ENCODE peak calls at places on chromosomes 11 and 22, in six cellular contexts. O is CD4-positive, CD25-positive, alpha-beta regulatory T cell; S is colonic mucosa; B is upper lobe of right lung; Q is adrenal gland; V is A673. A is an unnamed sample. For H3K36me3, the result is how much of the 10 kb centered on the place peaks cover.

GRCh38 chr11:111676878-111677585 is 74.8 kb downstream of the SIK2 start:
- DNase-seq in O (no peak), S (no peak), B (no peak), Q (no peak), V (no peak), A (no peak)

GRCh38 chr22:19387575-19387974 is 44.0 kb downstream of the HIRA start:
- DNase-seq in O (no peak), S (no peak), B (no peak), Q (no peak), V (no peak), A (no peak)

GRCh38 chr11:92285776-92286175 is 61.2 kb downstream of the FAT3 start:
- DNase-seq in O (no peak), S (no peak), B (no peak), Q (no peak), V (no peak), A (no peak)

GRCh38 chr11:106271126-106271525 is 193.7 kb downstream of the AASDHPPT start:
- DNase-seq in O (no peak), S (no peak), B (no peak), Q (no peak), V (no peak), A (no peak)

GRCh38 chr11:4863893-4864292 is 14.9 kb upstream of the OR51S1 start:
- DNase-seq in O (no peak), S (no peak), B (no peak), Q (no peak), V (no peak), A (no peak)

GRCh38 chr11:6667733-6668374 is 12.2 kb upstream of the DCHS1 start:
- DNase-seq in O (no peak), S (no peak), B (no peak), Q (no peak), V (peak), A (peak)

GRCh38 chr22:41636467-41636866 is 15.4 kb downstream of the XRCC6 start:
- DNase-seq in O (no peak), S (no peak), B (no peak), Q (peak), V (peak), A (no peak)

GRCh38 chr11:44133335-44133946 is 38.0 kb downstream of the EXT2 start:
- DNase-seq in O (no peak), S (no peak), B (no peak), Q (no peak), V (peak), A (no peak)

GRCh38 chr11:7306900-7307299 is 55.2 kb downstream of the SYT9 start:
- DNase-seq in O (no peak), S (no peak), B (no peak), Q (no peak), V (no peak), A (no peak)

GRCh38 chr11:45079075-45079444 is 67.4 kb upstream of the PRDM11 start:
- DNase-seq in O (no peak), S (no peak), B (no peak), Q (no peak), V (peak), A (no peak)

GRCh38 chr22:23700706-23701105 is 9.9 kb downstream of the RGL4 start:
- DNase-seq in O (no peak), S (no peak), B (no peak), Q (peak), V (no peak), A (no peak)

GRCh38 chr11:32213223-32213622 is 122.3 kb downstream of the RCN1 start:
- DNase-seq in O (no peak), S (no peak), B (no peak), Q (no peak), V (peak), A (no peak)

GRCh38 chr11:78562398-78562797 is 12.3 kb downstream of the NARS2 start:
- DNase-seq in O (no peak), S (no peak), B (no peak), Q (no peak), V (peak), A (no peak)
- H3K36me3 ChIP-seq in O (under half), S (under half), B (under half), Q (under half), V (under half), A (under half)

DNA sequence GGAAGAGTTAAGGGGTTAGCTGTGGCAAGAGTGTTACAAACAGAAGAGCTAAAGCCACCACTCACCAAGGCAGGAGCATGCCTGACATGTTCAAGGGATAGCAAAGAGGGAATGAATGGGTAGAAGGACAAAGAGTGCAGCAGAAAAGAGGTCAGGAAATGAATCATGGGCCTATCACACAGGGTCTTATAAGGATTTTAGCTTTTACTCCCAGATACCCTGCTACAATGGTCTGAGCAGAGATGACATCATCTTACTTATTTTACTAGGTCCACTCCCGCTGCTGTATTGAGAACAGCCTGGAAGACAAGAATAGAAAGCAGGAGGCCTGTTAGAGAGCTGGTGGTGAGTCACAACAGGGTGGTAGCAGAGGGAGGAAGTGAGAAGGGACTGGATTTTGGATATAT is 9.8 kb downstream of the TRAF6 start:
- DNase-seq in O (no peak), S (peak), B (no peak), Q (peak), V (peak), A (no peak)
- H3K27ac ChIP-seq in O (no peak), S (peak), B (no peak), Q (no peak), V (peak), A (no peak)

GRCh38 chr11:11972942-11973341 is 35.5 kb downstream of the DKK3 start:
- DNase-seq in O (no peak), S (no peak), B (peak), Q (no peak), V (no peak), A (no peak)

GRCh38 chr11:11973866-11974265 is 34.6 kb downstream of the DKK3 start:
- DNase-seq in O (no peak), S (no peak), B (peak), Q (no peak), V (no peak), A (no peak)

GRCh38 chr11:11970556-11970955 is 37.9 kb downstream of the DKK3 start:
- DNase-seq in O (no peak), S (no peak), B (no peak), Q (no peak), V (no peak), A (no peak)

GRCh38 chr11:11973361-11973800 is 35.0 kb downstream of the DKK3 start:
- DNase-seq in O (no peak), S (no peak), B (peak), Q (peak), V (no peak), A (no peak)

DNA sequence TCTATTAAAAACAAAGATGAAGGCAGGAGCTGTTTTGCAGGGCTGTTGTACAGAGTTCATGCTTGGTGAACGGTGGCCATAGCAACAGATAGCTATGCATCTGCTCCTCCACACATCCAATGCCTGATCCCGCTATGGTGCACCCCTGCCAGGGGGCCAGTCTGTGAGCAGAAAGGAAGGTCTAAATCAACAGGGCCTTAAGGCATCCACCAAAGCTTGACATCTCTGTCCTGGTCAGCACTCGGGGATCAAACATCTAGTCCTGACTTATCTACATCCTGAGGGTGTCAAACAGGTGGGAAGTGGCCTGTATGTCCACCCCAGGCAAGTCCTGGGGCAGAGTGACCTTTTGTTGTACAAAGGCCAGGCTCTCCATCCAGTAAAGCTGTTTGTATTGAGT is 36.3 kb downstream of the DKK3 start:
- DNase-seq in O (no peak), S (no peak), B (no peak), Q (no peak), V (no peak), A (no peak)
- H3K36me3 ChIP-seq in O (under half), S (under half), B (under half), Q (under half), V (under half), A (under half)

GRCh38 chr11:63508009-63508408 is 2.1 kb downstream of the LGALS12 start:
- DNase-seq in O (no peak), S (peak), B (peak), Q (peak), V (peak), A (no peak)
- H3K27ac ChIP-seq in O (no peak), S (no peak), B (no peak), Q (no peak), V (no peak), A (no peak)

GRCh38 chr22:50573491-50574382 is 4.5 kb downstream of the CPT1B start:
- DNase-seq in O (no peak), S (no peak), B (no peak), Q (no peak), V (no peak), A (no peak)
- H3K36me3 ChIP-seq in O (under half), S (under half), B (under half), Q (under half), V (under half), A (under half)

GRCh38 chr22:45211435-45211834 is 29.3 kb downstream of the KIAA0930 start:
- DNase-seq in O (no peak), S (no peak), B (no peak), Q (no peak), V (no peak), A (no peak)

GRCh38 chr22:45211848-45212247 is 28.8 kb downstream of the KIAA0930 start:
- DNase-seq in O (no peak), S (no peak), B (no peak), Q (no peak), V (no peak), A (no peak)

GRCh38 chr22:45210174-45210573 is 30.5 kb downstream of the KIAA0930 start:
- DNase-seq in O (no peak), S (no peak), B (no peak), Q (no peak), V (no peak), A (no peak)

GRCh38 chr22:45212306-45212709 is 28.4 kb downstream of the KIAA0930 start:
- DNase-seq in O (no peak), S (peak), B (peak), Q (peak), V (peak), A (no peak)

DNA sequence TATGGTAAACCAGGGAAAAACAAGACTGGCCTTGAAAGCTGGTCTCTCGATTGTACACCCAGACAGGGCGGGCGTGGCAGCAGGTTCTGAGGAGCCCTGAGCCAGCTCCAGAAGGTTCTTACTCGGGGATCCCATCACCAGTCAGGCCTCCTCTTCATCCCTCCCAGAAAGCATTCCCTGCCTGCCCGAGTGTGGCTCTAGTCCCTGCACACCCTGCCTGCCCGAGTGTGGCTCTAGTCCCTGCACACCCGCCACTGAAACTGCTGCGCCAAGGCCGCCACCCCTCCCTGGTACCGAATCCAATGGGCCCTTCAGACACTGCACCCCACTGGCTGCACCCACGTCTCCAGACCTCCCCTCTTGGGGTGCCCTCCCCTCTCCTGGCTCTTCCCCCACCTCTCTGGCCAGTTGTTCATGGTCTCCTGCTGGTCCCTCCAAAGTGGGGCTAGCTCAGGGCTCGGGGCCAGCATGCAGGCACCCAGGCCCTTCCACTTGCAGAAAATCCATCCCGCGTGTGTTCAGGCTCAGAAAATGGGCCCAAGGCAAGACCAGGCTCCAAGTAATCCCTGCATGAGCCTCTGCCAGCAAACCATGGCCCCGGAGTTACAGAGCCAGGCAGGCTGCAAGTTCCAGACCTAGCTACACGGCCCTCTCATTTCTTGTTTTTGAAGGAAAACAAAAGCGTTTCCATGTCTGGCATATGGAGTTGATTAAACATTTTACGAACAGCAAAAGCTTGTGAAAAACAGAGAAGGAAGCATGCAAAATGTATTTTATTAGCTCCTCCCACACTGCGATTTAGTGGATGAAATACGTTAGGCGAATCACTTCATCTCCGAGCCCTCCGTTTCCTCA is 29.9 kb downstream of the KIAA0930 start:
- DNase-seq in O (no peak), S (no peak), B (peak), Q (no peak), V (no peak), A (no peak)
- H3K27ac ChIP-seq in O (no peak), S (no peak), B (no peak), Q (no peak), V (no peak), A (no peak)

DNA sequence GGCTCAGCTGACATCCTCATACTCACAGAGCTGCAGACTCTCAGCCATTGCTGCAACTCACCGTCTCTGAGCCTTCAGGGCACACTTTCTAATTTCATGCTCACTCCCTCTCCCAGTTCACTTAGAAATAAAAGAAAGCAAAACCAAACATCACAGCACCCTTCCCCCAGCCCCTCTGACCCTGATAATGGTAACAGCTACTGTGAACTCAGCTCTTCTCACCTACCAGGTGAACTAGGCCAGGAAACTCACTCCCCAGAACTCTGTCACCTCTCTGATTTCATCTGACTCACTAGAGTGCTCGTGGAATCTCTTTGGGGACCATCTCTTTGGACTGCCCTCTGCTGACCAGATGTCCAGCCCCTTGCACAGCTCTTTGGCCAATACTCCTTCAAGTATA is 14.5 kb upstream of the PARVA start:
- DNase-seq in O (no peak), S (no peak), B (no peak), Q (no peak), V (no peak), A (peak)
- H3K36me3 ChIP-seq in O (under half), S (under half), B (under half), Q (under half), V (under half), A (under half)